ENCODE peak calls at places on chromosomes 2 and 18, in ten cellular contexts. One of them, this sample, is unnamed.
A peak's percentile ranks its signal among the peaks of the same experiment; 100 is the strongest.

GRCh38 chr2:113720167-113720566 is 36.3 kb downstream of the SLC35F5 start:
- DNase-seq in colonic mucosa: no peak
- DNase-seq in stomach: no peak
- DNase-seq in uterus: no peak
- DNase-seq in prostate gland: no peak
- DNase-seq in A549: peak; percentile 18
- DNase-seq in pancreas: no peak
- DNase-seq in K562: no peak
- DNase-seq in adrenal gland: no peak
- DNase-seq in mammary epithelial cell: no peak
- DNase-seq in this sample: no peak

GRCh38 chr2:175490306-175490705 is 308.8 kb upstream of the ATP5MC3 start:
- DNase-seq in colonic mucosa: no peak
- DNase-seq in stomach: no peak
- DNase-seq in uterus: no peak
- DNase-seq in prostate gland: no peak
- DNase-seq in A549: no peak
- DNase-seq in pancreas: no peak
- DNase-seq in K562: no peak
- DNase-seq in adrenal gland: peak; percentile 68
- DNase-seq in mammary epithelial cell: no peak
- DNase-seq in this sample: no peak

GRCh38 chr2:195359043-195359735 is 297.8 kb upstream of the SLC39A10 start:
- DNase-seq in colonic mucosa: no peak
- DNase-seq in stomach: no peak
- DNase-seq in uterus: no peak
- DNase-seq in prostate gland: no peak
- DNase-seq in A549: no peak
- DNase-seq in pancreas: no peak
- DNase-seq in K562: no peak
- DNase-seq in adrenal gland: no peak
- DNase-seq in mammary epithelial cell: no peak
- DNase-seq in this sample: no peak

GRCh38 chr2:106193491-106193976 is 567 bp downstream of the UXS1 start:
- DNase-seq in colonic mucosa: peak; percentile 65
- DNase-seq in stomach: peak; percentile 51
- DNase-seq in uterus: peak; percentile 24
- DNase-seq in prostate gland: peak; percentile 33
- DNase-seq in A549: no peak
- DNase-seq in pancreas: peak; percentile 31
- DNase-seq in K562: no peak
- DNase-seq in adrenal gland: peak; percentile 57
- DNase-seq in mammary epithelial cell: peak; percentile 37
- DNase-seq in this sample: peak; percentile 36

GRCh38 chr2:9772999-9773904 is 70.0 kb upstream of the TAF1B start:
- DNase-seq in colonic mucosa: no peak
- DNase-seq in stomach: no peak
- DNase-seq in uterus: no peak
- DNase-seq in prostate gland: no peak
- DNase-seq in A549: no peak
- DNase-seq in pancreas: no peak
- DNase-seq in K562: no peak
- DNase-seq in adrenal gland: peak; percentile 43
- DNase-seq in mammary epithelial cell: no peak
- DNase-seq in this sample: no peak

GRCh38 chr2:196487426-196487825 is 152.1 kb upstream of the CCDC150 start:
- DNase-seq in colonic mucosa: no peak
- DNase-seq in stomach: no peak
- DNase-seq in uterus: no peak
- DNase-seq in prostate gland: no peak
- DNase-seq in A549: no peak
- DNase-seq in pancreas: no peak
- DNase-seq in K562: no peak
- DNase-seq in adrenal gland: no peak
- DNase-seq in mammary epithelial cell: no peak
- DNase-seq in this sample: no peak

GRCh38 chr2:239691720-239692119 is 290.9 kb upstream of the HDAC4 start:
- DNase-seq in colonic mucosa: peak; percentile 9
- DNase-seq in stomach: no peak
- DNase-seq in uterus: no peak
- DNase-seq in prostate gland: no peak
- DNase-seq in A549: no peak
- DNase-seq in pancreas: no peak
- DNase-seq in K562: no peak
- DNase-seq in adrenal gland: peak; percentile 35
- DNase-seq in mammary epithelial cell: no peak
- DNase-seq in this sample: no peak

GRCh38 chr2:238286551-238286950 is 1.9 kb downstream of the PER2 start:
- DNase-seq in colonic mucosa: peak; percentile 72
- DNase-seq in stomach: peak; percentile 85
- DNase-seq in uterus: peak; percentile 70
- DNase-seq in prostate gland: peak; percentile 82
- DNase-seq in A549: peak; percentile 63
- DNase-seq in pancreas: peak; percentile 86
- DNase-seq in K562: no peak
- DNase-seq in adrenal gland: peak; percentile 94
- DNase-seq in mammary epithelial cell: peak; percentile 86
- DNase-seq in this sample: peak; percentile 70

GRCh38 chr2:153068915-153069314 is 350.5 kb downstream of the ARL6IP6 start:
- DNase-seq in colonic mucosa: no peak
- DNase-seq in stomach: no peak
- DNase-seq in uterus: no peak
- DNase-seq in prostate gland: no peak
- DNase-seq in A549: no peak
- DNase-seq in pancreas: no peak
- DNase-seq in K562: no peak
- DNase-seq in adrenal gland: no peak
- DNase-seq in mammary epithelial cell: no peak
- DNase-seq in this sample: no peak

GRCh38 chr18:34075963-34076860 is 148.5 kb downstream of the NOL4 start:
- DNase-seq in colonic mucosa: no peak
- DNase-seq in stomach: no peak
- DNase-seq in uterus: no peak
- DNase-seq in prostate gland: no peak
- DNase-seq in A549: no peak
- DNase-seq in pancreas: no peak
- DNase-seq in K562: no peak
- DNase-seq in adrenal gland: no peak
- DNase-seq in mammary epithelial cell: no peak
- DNase-seq in this sample: no peak

GRCh38 chr2:223084873-223085272 is 32.9 kb downstream of the KCNE4 start:
- DNase-seq in colonic mucosa: no peak
- DNase-seq in stomach: no peak
- DNase-seq in uterus: peak; percentile 33
- DNase-seq in prostate gland: no peak
- DNase-seq in A549: no peak
- DNase-seq in pancreas: peak; percentile 69
- DNase-seq in K562: no peak
- DNase-seq in adrenal gland: peak; percentile 87
- DNase-seq in mammary epithelial cell: peak; percentile 15
- DNase-seq in this sample: no peak

GRCh38 chr18:11981633-11982366 is 493 bp downstream of the IMPA2 start:
- DNase-seq in colonic mucosa: peak; percentile 67
- DNase-seq in stomach: peak; percentile 55
- DNase-seq in uterus: peak; percentile 42
- DNase-seq in prostate gland: peak; percentile 25
- DNase-seq in A549: no peak
- DNase-seq in pancreas: no peak
- DNase-seq in K562: no peak
- DNase-seq in adrenal gland: peak; percentile 61
- DNase-seq in mammary epithelial cell: peak; percentile 20
- DNase-seq in this sample: peak; percentile 58

GRCh38 chr2:69298862-69299261 is 88.2 kb downstream of the GFPT1 start:
- DNase-seq in colonic mucosa: no peak
- DNase-seq in stomach: no peak
- DNase-seq in uterus: peak; percentile 46
- DNase-seq in prostate gland: no peak
- DNase-seq in A549: no peak
- DNase-seq in pancreas: no peak
- DNase-seq in K562: no peak
- DNase-seq in adrenal gland: no peak
- DNase-seq in mammary epithelial cell: no peak
- DNase-seq in this sample: no peak

GRCh38 chr2:55550368-55551102 is 31.0 kb downstream of the CFAP36 start:
- DNase-seq in colonic mucosa: no peak
- DNase-seq in stomach: no peak
- DNase-seq in uterus: no peak
- DNase-seq in prostate gland: no peak
- DNase-seq in A549: no peak
- DNase-seq in pancreas: no peak
- DNase-seq in K562: no peak
- DNase-seq in adrenal gland: no peak
- DNase-seq in mammary epithelial cell: peak; percentile 79
- DNase-seq in this sample: no peak

GRCh38 chr2:25397777-25398176 is 56.1 kb upstream of the DNMT3A start:
- DNase-seq in colonic mucosa: no peak
- DNase-seq in stomach: no peak
- DNase-seq in uterus: no peak
- DNase-seq in prostate gland: no peak
- DNase-seq in A549: no peak
- DNase-seq in pancreas: no peak
- DNase-seq in K562: no peak
- DNase-seq in adrenal gland: peak; percentile 21
- DNase-seq in mammary epithelial cell: no peak
- DNase-seq in this sample: no peak
- H3K4me3 ChIP-seq in colonic mucosa: no peak overlapping the region
- H3K4me3 ChIP-seq in stomach: no peak overlapping the region
- H3K4me3 ChIP-seq in uterus: no peak overlapping the region
- H3K4me3 ChIP-seq in prostate gland: no peak overlapping the region
- H3K4me3 ChIP-seq in A549: no peak overlapping the region
- H3K4me3 ChIP-seq in pancreas: no peak overlapping the region
- H3K4me3 ChIP-seq in K562: no peak overlapping the region
- H3K4me3 ChIP-seq in adrenal gland: no peak overlapping the region
- H3K4me3 ChIP-seq in mammary epithelial cell: no peak overlapping the region
- H3K4me3 ChIP-seq in this sample: no peak overlapping the region

GRCh38 chr2:109609352-109610024 is 4.3 kb downstream of the SEPTIN10 start:
- DNase-seq in colonic mucosa: no peak
- DNase-seq in stomach: no peak
- DNase-seq in uterus: no peak
- DNase-seq in prostate gland: no peak
- DNase-seq in A549: peak; percentile 40
- DNase-seq in pancreas: no peak
- DNase-seq in K562: no peak
- DNase-seq in adrenal gland: no peak
- DNase-seq in mammary epithelial cell: peak; percentile 27
- DNase-seq in this sample: no peak

GRCh38 chr2:109602617-109603188 is 11.1 kb downstream of the SEPTIN10 start:
- DNase-seq in colonic mucosa: no peak
- DNase-seq in stomach: no peak
- DNase-seq in uterus: no peak
- DNase-seq in prostate gland: no peak
- DNase-seq in A549: no peak
- DNase-seq in pancreas: no peak
- DNase-seq in K562: no peak
- DNase-seq in adrenal gland: no peak
- DNase-seq in mammary epithelial cell: no peak
- DNase-seq in this sample: no peak

GRCh38 chr2:109604597-109604996 is 9.2 kb downstream of the SEPTIN10 start:
- DNase-seq in colonic mucosa: no peak
- DNase-seq in stomach: no peak
- DNase-seq in uterus: no peak
- DNase-seq in prostate gland: no peak
- DNase-seq in A549: peak; percentile 79
- DNase-seq in pancreas: no peak
- DNase-seq in K562: no peak
- DNase-seq in adrenal gland: peak; percentile 58
- DNase-seq in mammary epithelial cell: peak; percentile 95
- DNase-seq in this sample: peak; percentile 76

GRCh38 chr2:109611467-109612095 is 2.2 kb downstream of the SEPTIN10 start:
- DNase-seq in colonic mucosa: no peak
- DNase-seq in stomach: no peak
- DNase-seq in uterus: no peak
- DNase-seq in prostate gland: no peak
- DNase-seq in A549: peak; percentile 51
- DNase-seq in pancreas: no peak
- DNase-seq in K562: no peak
- DNase-seq in adrenal gland: no peak
- DNase-seq in mammary epithelial cell: peak; percentile 34
- DNase-seq in this sample: no peak

GRCh38 chr2:109607766-109608165 is 6.0 kb downstream of the SEPTIN10 start:
- DNase-seq in colonic mucosa: no peak
- DNase-seq in stomach: no peak
- DNase-seq in uterus: no peak
- DNase-seq in prostate gland: no peak
- DNase-seq in A549: no peak
- DNase-seq in pancreas: no peak
- DNase-seq in K562: no peak
- DNase-seq in adrenal gland: no peak
- DNase-seq in mammary epithelial cell: peak; percentile 33
- DNase-seq in this sample: no peak
- H3K4me1 ChIP-seq in colonic mucosa: no peaks in the 10 kb centered on the region
- H3K4me1 ChIP-seq in stomach: peaks cover 22% of the 10 kb centered on the region
- H3K4me1 ChIP-seq in uterus: no peaks in the 10 kb centered on the region
- H3K4me1 ChIP-seq in prostate gland: no peaks in the 10 kb centered on the region
- H3K4me1 ChIP-seq in A549: peaks cover 69% of the 10 kb centered on the region
- H3K4me1 ChIP-seq in pancreas: no peaks in the 10 kb centered on the region
- H3K4me1 ChIP-seq in K562: no peaks in the 10 kb centered on the region
- H3K4me1 ChIP-seq in adrenal gland: no peaks in the 10 kb centered on the region
- H3K4me1 ChIP-seq in mammary epithelial cell: peaks cover 49% of the 10 kb centered on the region
- H3K4me1 ChIP-seq in this sample: peaks cover 8% of the 10 kb centered on the region

DNA sequence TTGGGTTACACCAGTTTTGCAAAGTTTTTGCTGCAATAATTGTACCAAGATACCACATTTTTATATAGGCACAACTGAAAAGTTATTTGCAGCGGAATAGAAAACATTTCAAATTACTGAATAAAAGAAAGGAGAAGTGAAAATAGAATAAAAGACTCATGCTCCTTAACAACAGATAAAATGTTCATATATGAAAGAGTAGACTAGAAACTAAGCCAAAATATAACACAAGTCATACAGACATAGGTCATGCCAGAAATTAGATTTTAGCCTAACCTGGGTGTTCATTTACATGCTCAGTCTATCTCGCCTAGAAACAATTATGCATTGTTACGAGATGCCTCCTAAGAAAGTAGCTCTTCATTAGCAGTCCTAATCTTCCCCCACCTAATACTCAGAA is 16.4 kb upstream of the MAP3K20 start:
- DNase-seq in colonic mucosa: no peak
- DNase-seq in stomach: no peak
- DNase-seq in uterus: no peak
- DNase-seq in prostate gland: no peak
- DNase-seq in A549: no peak
- DNase-seq in pancreas: no peak
- DNase-seq in K562: no peak
- DNase-seq in adrenal gland: no peak
- DNase-seq in mammary epithelial cell: no peak
- DNase-seq in this sample: no peak
- H3K4me3 ChIP-seq in colonic mucosa: no peak overlapping the region
- H3K4me3 ChIP-seq in stomach: no peak overlapping the region
- H3K4me3 ChIP-seq in uterus: no peak overlapping the region
- H3K4me3 ChIP-seq in prostate gland: no peak overlapping the region
- H3K4me3 ChIP-seq in A549: no peak overlapping the region
- H3K4me3 ChIP-seq in pancreas: no peak overlapping the region
- H3K4me3 ChIP-seq in K562: no peak overlapping the region
- H3K4me3 ChIP-seq in adrenal gland: no peak overlapping the region
- H3K4me3 ChIP-seq in mammary epithelial cell: no peak overlapping the region
- H3K4me3 ChIP-seq in this sample: no peak overlapping the region

DNA sequence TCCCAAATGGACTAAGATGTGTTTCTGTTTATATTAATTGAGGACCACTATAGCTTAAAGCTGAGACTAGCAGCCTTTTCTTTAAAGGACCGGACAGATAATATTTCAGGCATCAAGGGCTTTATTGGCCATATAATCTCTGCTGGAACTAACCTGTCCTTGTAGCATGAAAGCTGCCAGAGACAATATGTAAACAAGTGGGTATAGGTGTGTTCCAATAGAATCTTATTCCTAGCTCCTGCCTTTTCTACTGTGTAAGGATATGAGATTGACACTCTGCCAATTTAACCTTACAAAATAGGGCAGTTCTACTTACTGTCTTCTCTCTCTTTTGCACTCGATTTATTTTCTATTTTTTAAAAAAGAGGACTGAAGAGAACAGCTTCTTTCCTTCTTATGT is 74.0 kb downstream of the RHBDD1 start:
- DNase-seq in colonic mucosa: no peak
- DNase-seq in stomach: no peak
- DNase-seq in uterus: no peak
- DNase-seq in prostate gland: peak; percentile 11
- DNase-seq in A549: no peak
- DNase-seq in pancreas: no peak
- DNase-seq in K562: no peak
- DNase-seq in adrenal gland: no peak
- DNase-seq in mammary epithelial cell: no peak
- DNase-seq in this sample: no peak
- H3K4me1 ChIP-seq in colonic mucosa: peaks cover 5% of the 10 kb centered on the region
- H3K4me1 ChIP-seq in stomach: no peaks in the 10 kb centered on the region
- H3K4me1 ChIP-seq in uterus: no peaks in the 10 kb centered on the region
- H3K4me1 ChIP-seq in prostate gland: no peaks in the 10 kb centered on the region
- H3K4me1 ChIP-seq in A549: no peaks in the 10 kb centered on the region
- H3K4me1 ChIP-seq in pancreas: no peaks in the 10 kb centered on the region
- H3K4me1 ChIP-seq in K562: no peaks in the 10 kb centered on the region
- H3K4me1 ChIP-seq in adrenal gland: no peaks in the 10 kb centered on the region
- H3K4me1 ChIP-seq in mammary epithelial cell: peaks cover 8% of the 10 kb centered on the region
- H3K4me1 ChIP-seq in this sample: no peaks in the 10 kb centered on the region